ENCODE peak calls at places on chromosome 7, in four cellular contexts. W, M, E and I are unnamed samples.

GRCh38 chr7:36262286-36262685 is 109.2 kb downstream of the EEPD1 start:
- DNase-seq in W (no peak), M (no peak), E (no peak), I (no peak)

GRCh38 chr7:130383187-130383980 is 3.1 kb downstream of the CPA1 start:
- DNase-seq in W (no peak), M (no peak), E (no peak), I (no peak)

GRCh38 chr7:144656960-144657359 is 178.9 kb downstream of the TPK1 start:
- DNase-seq in W (no peak), M (no peak), E (no peak), I (no peak)

GRCh38 chr7:18393465-18394118 is 102.0 kb upstream of the HDAC9 start:
- DNase-seq in W (no peak), M (no peak), E (no peak), I (no peak)

GRCh38 chr7:6246257-6246917 is 26.0 kb downstream of the CYTH3 start:
- DNase-seq in W (peak; percentile 58), M (no peak), E (no peak), I (peak; percentile 46)

GRCh38 chr7:2041496-2042367 is 191.0 kb downstream of the MAD1L1 start:
- DNase-seq in W (no peak), M (peak; percentile 55), E (no peak), I (no peak)

GRCh38 chr7:33895025-33895804 is 10.1 kb upstream of the BMPER start:
- DNase-seq in W (peak; percentile 75), M (peak; percentile 53), E (peak; percentile 87), I (peak; percentile 89)

GRCh38 chr7:831596-832291 is 532 bp upstream of the SUN1 start:
- DNase-seq in W (peak; percentile 94), M (no peak), E (no peak), I (peak; percentile 94)

GRCh38 chr7:730501-731439 is 3.7 kb upstream of the PRKAR1B start:
- DNase-seq in W (peak; percentile 24), M (no peak), E (no peak), I (peak; percentile 19)

DNA sequence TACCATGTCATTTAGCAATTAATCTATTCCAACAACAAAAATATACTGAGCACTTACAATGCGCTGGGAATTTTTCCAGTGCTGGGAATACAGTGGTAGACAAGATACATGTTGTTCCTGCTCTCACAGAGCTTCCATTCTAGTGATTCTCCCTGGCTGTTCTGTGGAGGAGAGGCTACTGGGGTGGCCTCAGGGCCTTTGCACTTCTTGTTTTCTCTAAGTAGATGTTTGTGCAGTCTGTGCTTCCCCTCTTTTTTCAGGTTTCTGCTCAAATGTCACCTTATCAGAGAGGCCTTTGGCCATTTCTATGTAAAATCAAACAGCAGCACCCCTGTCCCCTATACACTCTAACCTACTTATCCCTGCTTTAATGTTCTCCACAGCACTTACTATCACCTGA is 24.7 kb downstream of the OSBPL3 start:
- DNase-seq in W (no peak), M (no peak), E (no peak), I (no peak)
- H3K9me3 ChIP-seq in W (no peaks in the 10 kb centered on the region), M (no peaks in the 10 kb centered on the region), E (no peaks in the 10 kb centered on the region), I (no peaks in the 10 kb centered on the region)

GRCh38 chr7:127189074-127189473 is 63.7 kb downstream of the GRM8 start:
- DNase-seq in W (no peak), M (no peak), E (no peak), I (no peak)

GRCh38 chr7:127187740-127188139 is 65.0 kb downstream of the GRM8 start:
- DNase-seq in W (no peak), M (no peak), E (no peak), I (no peak)

GRCh38 chr7:127186686-127187085 is 66.1 kb downstream of the GRM8 start:
- DNase-seq in W (no peak), M (no peak), E (no peak), I (no peak)

GRCh38 chr7:127189885-127190284 is 62.9 kb downstream of the GRM8 start:
- DNase-seq in W (no peak), M (no peak), E (peak; percentile 12), I (no peak)
- H3K27ac ChIP-seq in W (no peak overlapping the region), M (no peak overlapping the region), E (no peak overlapping the region), I (no peak overlapping the region)

GRCh38 chr7:20198295-20198694 is 18.9 kb downstream of the MACC1 start:
- DNase-seq in W (no peak), M (no peak), E (no peak), I (no peak)
- H3K9me3 ChIP-seq in W (no peaks in the 10 kb centered on the region), M (no peaks in the 10 kb centered on the region), E (no peaks in the 10 kb centered on the region), I (no peaks in the 10 kb centered on the region)

GRCh38 chr7:96707901-96708774 is 1.5 kb downstream of the SEM1 start:
- DNase-seq in W (no peak), M (no peak), E (no peak), I (no peak)
- H3K27ac ChIP-seq in W (no peak overlapping the region), M (no peak overlapping the region), E (no peak overlapping the region), I (no peak overlapping the region)

GRCh38 chr7:21986101-21986500 is 40.4 kb upstream of the CDCA7L start:
- DNase-seq in W (no peak), M (no peak), E (no peak), I (no peak)
- H3K9me3 ChIP-seq in W (no peaks in the 10 kb centered on the region), M (no peaks in the 10 kb centered on the region), E (no peaks in the 10 kb centered on the region), I (no peaks in the 10 kb centered on the region)

GRCh38 chr7:22566592-22566991 is 66.6 kb upstream of the STEAP1B start:
- DNase-seq in W (no peak), M (no peak), E (no peak), I (no peak)
- H3K27ac ChIP-seq in W (no peak overlapping the region), M (no peak overlapping the region), E (no peak overlapping the region), I (no peak overlapping the region)